ENCODE peak calls at places on chromosome 16, in five cellular contexts. S, K, V, R and Y are unnamed samples.

GRCh38 chr16:52631711-52632110 is 84.8 kb upstream of the TOX3 start:
- DNase-seq in S (no peak), K (no peak), V (no peak), R (no peak), Y (no peak)

GRCh38 chr16:6496996-6497395 is 835.6 kb upstream of the RBFOX1 start:
- DNase-seq in S (no peak), K (no peak), V (no peak), R (no peak), Y (no peak)

GRCh38 chr16:68376590-68376989 is 65.8 kb downstream of the PRMT7 start:
- DNase-seq in S (no peak), K (no peak), V (no peak), R (no peak), Y (no peak)

GRCh38 chr16:525520-526180 is 1.9 kb upstream of the CAPN15 start:
- DNase-seq in S (peak), K (no peak), V (no peak), R (no peak), Y (peak)

GRCh38 chr16:76277099-76278030 is at the start of gene CNTNAP4:
- DNase-seq in S (no peak), K (no peak), V (no peak), R (peak), Y (no peak)

GRCh38 chr16:88315543-88316105 is 67.1 kb upstream of the ZNF469 start:
- DNase-seq in S (no peak), K (peak), V (peak), R (no peak), Y (peak)

GRCh38 chr16:48829361-48829760 is 219.4 kb upstream of the N4BP1 start:
- DNase-seq in S (no peak), K (no peak), V (no peak), R (no peak), Y (no peak)

GRCh38 chr16:86242244-86243122 is 267.8 kb upstream of the FOXF1 start:
- DNase-seq in S (no peak), K (no peak), V (no peak), R (peak), Y (no peak)

GRCh38 chr16:85553436-85554113 is 59.5 kb upstream of the GSE1 start:
- DNase-seq in S (no peak), K (no peak), V (peak), R (peak), Y (peak)

GRCh38 chr16:86585821-86586611 is 7.7 kb downstream of the FOXL1 start:
- DNase-seq in S (no peak), K (no peak), V (no peak), R (no peak), Y (no peak)

GRCh38 chr16:4847774-4848587 is 700 bp downstream of the UBN1 start:
- DNase-seq in S (no peak), K (peak), V (peak), R (no peak), Y (no peak)

GRCh38 chr16:57044931-57045693 is 47.3 kb upstream of the CPNE2 start:
- DNase-seq in S (no peak), K (no peak), V (no peak), R (no peak), Y (no peak)

GRCh38 chr16:66521951-66522771 is 27.8 kb downstream of the TK2 start:
- DNase-seq in S (peak), K (peak), V (no peak), R (no peak), Y (peak)

GRCh38 chr16:53043986-53044571 is 8.6 kb downstream of the CHD9NB start:
- DNase-seq in S (no peak), K (no peak), V (peak), R (peak), Y (no peak)

GRCh38 chr16:66389256-66390175 is 23.0 kb downstream of the CDH5 start:
- DNase-seq in S (no peak), K (no peak), V (no peak), R (no peak), Y (no peak)

GRCh38 chr16:86505899-86506864 is 4.1 kb upstream of the FOXF1 start:
- DNase-seq in S (no peak), K (no peak), V (no peak), R (no peak), Y (no peak)

GRCh38 chr16:56279132-56279531 is 87.8 kb downstream of the GNAO1 start:
- DNase-seq in S (no peak), K (no peak), V (no peak), R (no peak), Y (no peak)

GRCh38 chr16:70780546-70780945 is 20.4 kb downstream of the VAC14 start:
- DNase-seq in S (no peak), K (no peak), V (no peak), R (no peak), Y (no peak)

GRCh38 chr16:47304563-47304962 is 156.3 kb downstream of the ITFG1 start:
- DNase-seq in S (no peak), K (no peak), V (no peak), R (no peak), Y (no peak)

DNA sequence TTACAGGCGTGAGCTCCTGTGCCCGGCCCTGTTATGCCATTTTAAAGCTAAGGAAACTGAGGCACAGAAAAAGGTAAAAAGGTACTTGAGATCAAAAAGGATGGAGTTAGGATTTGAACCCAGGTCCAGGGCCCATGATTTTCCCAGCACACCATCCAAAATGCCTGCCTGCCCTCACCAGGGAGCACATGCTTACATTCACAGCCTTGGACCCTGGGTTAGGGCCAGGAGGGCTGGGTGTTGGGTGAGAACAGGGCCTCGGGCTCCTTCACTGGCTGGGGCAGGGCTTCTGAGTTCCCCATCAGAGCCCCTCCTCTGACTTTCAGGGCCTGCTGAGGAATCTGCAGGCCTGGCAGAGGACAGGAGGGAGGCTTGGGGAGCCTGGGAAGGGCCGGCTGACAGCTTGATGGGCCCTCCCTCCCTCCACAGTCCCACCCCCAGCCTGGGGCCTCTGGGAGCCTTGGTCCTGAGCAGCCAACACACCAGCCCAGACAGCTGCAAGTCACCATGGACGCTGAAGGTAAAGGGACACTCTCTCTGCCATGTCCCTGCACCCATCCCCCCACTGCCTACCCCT is at the start of gene QPRT:
- DNase-seq in S (no peak), K (peak), V (peak), R (peak), Y (no peak)
- TF ChIP-seq JUND in S (no peak), K (no peak), V (no peak), R (no peak), Y (no peak)

GRCh38 chr16:77721752-77722314 is 481 bp upstream of the NUDT7 start:
- DNase-seq in S (no peak), K (no peak), V (no peak), R (no peak), Y (no peak)

GRCh38 chr16:77722315-77723107 is at the start of gene NUDT7:
- DNase-seq in S (peak), K (peak), V (peak), R (peak), Y (peak)

GRCh38 chr16:77724174-77724573 is 1.9 kb downstream of the NUDT7 start:
- DNase-seq in S (no peak), K (no peak), V (peak), R (no peak), Y (no peak)

GRCh38 chr16:77723108-77723514 is 797 bp downstream of the NUDT7 start:
- DNase-seq in S (no peak), K (peak), V (no peak), R (no peak), Y (no peak)
- H3K9ac ChIP-seq in S (peak), K (peak), V (peak), R (peak), Y (peak)

GRCh38 chr16:90047714-90048346 is 28.6 kb upstream of the DBNDD1 start:
- DNase-seq in S (no peak), K (peak), V (no peak), R (peak), Y (no peak)

GRCh38 chr16:90046122-90046970 is 27.1 kb upstream of the DBNDD1 start:
- DNase-seq in S (no peak), K (peak), V (no peak), R (no peak), Y (no peak)

GRCh38 chr16:90048347-90048722 is 28.8 kb downstream of the PRDM7 start:
- DNase-seq in S (no peak), K (no peak), V (no peak), R (no peak), Y (no peak)

GRCh38 chr16:90048737-90049330 is 28.3 kb downstream of the PRDM7 start:
- DNase-seq in S (no peak), K (no peak), V (no peak), R (no peak), Y (no peak)

GRCh38 chr16:90046971-90047713 is 27.9 kb upstream of the DBNDD1 start:
- DNase-seq in S (no peak), K (peak), V (peak), R (peak), Y (no peak)
- TF ChIP-seq EZH2 in S (no peak), K (no peak), V (no peak), R (no peak), Y (no peak)

DNA sequence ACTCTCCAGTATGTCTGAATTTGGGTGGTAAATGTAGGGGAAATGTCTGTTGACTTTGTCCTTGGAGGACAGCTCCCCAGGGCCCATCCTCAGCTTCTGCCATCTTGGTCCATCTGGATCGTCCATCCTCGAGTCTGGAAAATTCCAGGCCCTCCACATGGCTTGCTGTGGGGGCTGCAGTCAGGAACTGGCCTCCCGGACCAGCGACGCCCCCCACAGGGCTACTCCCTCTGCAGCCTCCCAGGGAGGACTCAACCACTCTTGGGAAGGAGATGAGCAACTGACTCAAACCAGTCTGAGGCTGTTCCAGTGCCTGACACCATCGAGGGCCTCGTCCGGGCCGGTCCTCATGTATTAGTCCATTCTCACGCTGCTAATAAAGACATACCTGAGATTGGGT is 5.5 kb upstream of the ZG16B start:
- DNase-seq in S (no peak), K (no peak), V (no peak), R (no peak), Y (no peak)
- TF ChIP-seq JUND in S (no peak), K (no peak), V (no peak), R (no peak), Y (no peak)

GRCh38 chr16:9484901-9485300 is 393.5 kb downstream of the HAPSTR1 start:
- DNase-seq in S (no peak), K (no peak), V (no peak), R (no peak), Y (no peak)

GRCh38 chr16:9479008-9479407 is 387.6 kb downstream of the HAPSTR1 start:
- DNase-seq in S (no peak), K (peak), V (no peak), R (no peak), Y (no peak)

GRCh38 chr16:9484436-9484835 is 393.0 kb downstream of the HAPSTR1 start:
- DNase-seq in S (no peak), K (no peak), V (no peak), R (no peak), Y (no peak)

GRCh38 chr16:9480503-9480902 is 389.1 kb downstream of the HAPSTR1 start:
- DNase-seq in S (no peak), K (no peak), V (no peak), R (no peak), Y (no peak)

DNA sequence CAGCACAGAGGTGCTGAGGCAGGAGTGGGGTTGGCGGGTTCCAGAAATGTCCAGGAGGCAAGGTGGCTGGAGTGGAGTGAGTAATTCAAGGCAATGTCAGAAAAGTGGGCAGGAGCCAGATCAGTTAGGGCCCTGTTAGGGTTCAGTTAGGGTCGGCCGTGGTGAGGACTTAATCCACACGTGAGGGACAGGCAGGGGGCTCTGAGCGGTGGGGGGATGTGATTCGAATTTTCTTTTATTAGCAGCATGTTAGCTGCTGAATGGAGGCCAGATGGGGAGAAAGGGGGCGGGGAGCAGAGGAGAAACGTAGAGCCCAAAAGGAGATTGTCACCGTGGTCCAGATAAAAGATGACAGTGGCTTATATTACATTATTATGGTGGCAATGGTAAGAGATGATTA is 390.3 kb downstream of the HAPSTR1 start:
- DNase-seq in S (no peak), K (no peak), V (no peak), R (no peak), Y (no peak)
- H3K9ac ChIP-seq in S (no peak), K (no peak), V (no peak), R (no peak), Y (no peak)